ENCODE peak calls at places on chromosome 13, in five cellular contexts. C is GM12878, O is H1, M is Karpas-422, F is hepatocyte. D is an unnamed sample.

GRCh38 chr13:50543767-50544166 is 299.7 kb downstream of the DLEU7 start:
- DNase-seq in F (peak; percentile 55), C (no peak), M (no peak), O (no peak), D (no peak)

GRCh38 chr13:83825676-83826075 is 56.6 kb downstream of the SLITRK1 start:
- DNase-seq in O (no peak), C (no peak), F (no peak), M (no peak), D (no peak)

GRCh38 chr13:101018720-101019119 is 344.1 kb upstream of the TMTC4 start:
- DNase-seq in F (peak; percentile 16), O (no peak), C (no peak), M (no peak), D (peak; percentile 73)

GRCh38 chr13:41985788-41986508 is 25.0 kb upstream of the VWA8 start:
- DNase-seq in F (no peak), M (no peak), C (no peak), O (no peak), D (peak; percentile 54)

GRCh38 chr13:44058067-44058466 is 178.4 kb downstream of the LACC1 start:
- DNase-seq in O (no peak), F (no peak), C (no peak), M (no peak), D (no peak)

GRCh38 chr13:64591981-64592380 is 2638.2 kb downstream of the PCDH9 start:
- DNase-seq in F (no peak), C (no peak), O (no peak), M (no peak), D (peak; percentile 26)

GRCh38 chr13:109790951-109791605 is 4.7 kb upstream of the IRS2 start:
- DNase-seq in O (no peak), C (no peak), F (peak; percentile 56), M (peak; percentile 41), D (peak; percentile 35)

GRCh38 chr13:106318941-106319411 is 216.5 kb downstream of the EFNB2 start:
- DNase-seq in M (no peak), C (no peak), O (no peak), F (peak; percentile 61), D (peak; percentile 94)

GRCh38 chr13:114097893-114098688 is 34.3 kb downstream of the RASA3 start:
- DNase-seq in F (no peak), O (no peak), M (no peak), C (no peak), D (no peak)

GRCh38 chr13:40345149-40345514 is 321.3 kb downstream of the FOXO1 start:
- DNase-seq in M (peak; percentile 25), F (no peak), O (peak; percentile 39), C (no peak), D (no peak)

GRCh38 chr13:112714772-112715569 is 25.1 kb downstream of the ATP11A start:
- DNase-seq in F (peak; percentile 67), O (no peak), C (no peak), M (no peak), D (no peak)

GRCh38 chr13:46487748-46488147 is 65.2 kb upstream of the LRCH1 start:
- DNase-seq in C (no peak), O (no peak), F (no peak), M (no peak), D (no peak)

GRCh38 chr13:40460116-40460515 is 206.3 kb downstream of the FOXO1 start:
- DNase-seq in F (no peak), C (no peak), M (no peak), O (no peak), D (no peak)

GRCh38 chr13:20125129-20125782 is 35.6 kb downstream of the GJA3 start:
- DNase-seq in M (no peak), F (no peak), O (no peak), C (no peak), D (peak; percentile 62)

GRCh38 chr13:110472904-110473563 is 88.5 kb downstream of the RAB20 start:
- DNase-seq in F (no peak), O (no peak), C (no peak), M (no peak), D (no peak)

GRCh38 chr13:61954092-61954491 is 538.4 kb upstream of the PCDH20 start:
- DNase-seq in O (no peak), C (no peak), F (peak; percentile 19), M (peak; percentile 61), D (no peak)

GRCh38 chr13:106349080-106349841 is 186.2 kb downstream of the EFNB2 start:
- DNase-seq in C (no peak), M (no peak), F (peak; percentile 61), O (peak; percentile 57), D (peak; percentile 90)

GRCh38 chr13:24682353-24682752 is 2.1 kb downstream of the ATP12A start:
- DNase-seq in O (no peak), F (no peak), C (no peak), M (no peak), D (no peak)

GRCh38 chr13:33757713-33758112 is 60.2 kb upstream of the RFC3 start:
- DNase-seq in M (peak; percentile 79), F (no peak), C (no peak), O (no peak), D (no peak)

GRCh38 chr13:32443111-32443510 is 15.2 kb upstream of the N4BP2L1 start:
- DNase-seq in O (no peak), F (peak; percentile 16), C (peak; percentile 60), M (peak; percentile 73), D (no peak)

GRCh38 chr13:67353031-67353430 is 122.9 kb upstream of the PCDH9 start:
- DNase-seq in O (no peak), C (no peak), M (no peak), F (no peak), D (no peak)

GRCh38 chr13:82678052-82678451 is 1204.2 kb downstream of the SLITRK1 start:
- DNase-seq in C (no peak), M (no peak), F (no peak), O (no peak), D (no peak)

GRCh38 chr13:95193509-95194230 is 107.6 kb downstream of the ABCC4 start:
- DNase-seq in C (no peak), F (no peak), M (no peak), O (no peak), D (no peak)

GRCh38 chr13:109479991-109480696 is 306.2 kb downstream of the IRS2 start:
- DNase-seq in F (peak; percentile 65), C (no peak), O (no peak), M (no peak), D (peak; percentile 9)

GRCh38 chr13:29993716-29994488 is 143.5 kb upstream of the UBL3 start:
- DNase-seq in C (no peak), M (no peak), F (no peak), O (no peak), D (peak; percentile 37)

GRCh38 chr13:113620036-113620435 is 35.5 kb downstream of the TFDP1 start:
- DNase-seq in F (no peak), O (no peak), C (no peak), M (no peak), D (no peak)

GRCh38 chr13:108427355-108427754 is 157.8 kb downstream of the TNFSF13B start:
- DNase-seq in C (no peak), M (no peak), O (no peak), F (no peak), D (no peak)

GRCh38 chr13:107518780-107519179 is 696.6 kb downstream of the LIG4 start:
- DNase-seq in O (no peak), F (no peak), M (no peak), C (no peak), D (no peak)

GRCh38 chr13:28536371-28536770 is 41.4 kb upstream of the FLT1 start:
- DNase-seq in C (no peak), M (no peak), F (no peak), O (no peak), D (no peak)

GRCh38 chr13:45396548-45397095 is 21.6 kb downstream of the SLC25A30 start:
- DNase-seq in M (no peak), C (no peak), O (no peak), F (no peak), D (no peak)

GRCh38 chr13:47798906-47799305 is 202.2 kb downstream of the SUCLA2 start:
- DNase-seq in C (no peak), M (peak; percentile 66), O (no peak), F (no peak), D (peak; percentile 23)

GRCh38 chr13:113974304-113975281 is 717 bp upstream of the C13orf46 start:
- DNase-seq in C (no peak), M (no peak), O (no peak), F (no peak), D (no peak)

GRCh38 chr13:48773531-48774275 is 120.0 kb downstream of the CYSLTR2 start:
- DNase-seq in M (no peak), C (no peak), F (no peak), O (no peak), D (no peak)

GRCh38 chr13:113851826-113852535 is 11.9 kb downstream of the GAS6 start:
- DNase-seq in O (peak; percentile 31), F (no peak), M (no peak), C (no peak), D (no peak)

GRCh38 chr13:20134732-20135131 is 26.1 kb downstream of the GJA3 start:
- DNase-seq in M (no peak), F (no peak), O (no peak), C (no peak), D (no peak)

GRCh38 chr13:21208755-21209154 is 32.3 kb downstream of the MRPL57 start:
- DNase-seq in O (no peak), C (no peak), F (no peak), M (no peak), D (no peak)

GRCh38 chr13:21203132-21203531 is 26.7 kb downstream of the MRPL57 start:
- DNase-seq in C (no peak), F (no peak), O (no peak), M (no peak), D (no peak)
- H2AFZ ChIP-seq in C (no peak overlapping the region), F (no peak overlapping the region), O (no peak overlapping the region), M (no peak overlapping the region), D (no peak overlapping the region)

DNA sequence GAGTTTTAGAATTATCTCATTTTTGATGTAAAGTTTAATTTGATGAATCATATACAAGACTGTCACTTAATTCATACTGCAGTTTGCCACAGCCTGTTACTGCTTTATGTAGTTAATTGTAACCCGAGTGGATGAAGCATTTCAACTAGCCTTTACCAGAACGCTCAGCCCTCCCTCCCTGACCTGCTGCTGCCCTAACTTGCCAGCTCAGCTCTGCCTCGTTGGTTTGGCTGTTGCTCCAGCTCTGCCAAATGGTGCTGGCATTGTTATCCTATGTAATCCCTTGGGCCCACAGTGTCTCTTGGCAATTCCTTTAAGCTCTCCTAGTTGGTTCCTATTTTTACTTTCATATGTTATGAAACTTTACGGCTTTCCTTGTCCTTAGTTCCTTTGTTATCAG is 113.3 kb downstream of the LMO7 start:
- DNase-seq in O (no peak), C (no peak), M (no peak), F (no peak), D (peak; percentile 59)
- H4K20me1 ChIP-seq in O (no peaks in the 10 kb centered on the region), C (no peaks in the 10 kb centered on the region), M (no peaks in the 10 kb centered on the region), F (no peaks in the 10 kb centered on the region), D (no peaks in the 10 kb centered on the region)

GRCh38 chr13:99540530-99540929 is 39.3 kb downstream of the TM9SF2 start:
- DNase-seq in O (no peak), F (no peak), C (no peak), M (no peak), D (no peak)

GRCh38 chr13:99536023-99536422 is 34.8 kb downstream of the TM9SF2 start:
- DNase-seq in F (no peak), C (no peak), O (no peak), M (no peak), D (no peak)
- H3K4me3 ChIP-seq in F (no peak overlapping the region), C (no peak overlapping the region), O (no peak overlapping the region), M (no peak overlapping the region), D (no peak overlapping the region)

GRCh38 chr13:103403148-103403740 is 337.0 kb upstream of the SLC10A2 start:
- DNase-seq in O (no peak), M (no peak), C (no peak), F (peak; percentile 17), D (peak; percentile 8)

GRCh38 chr13:103406967-103407366 is 340.8 kb upstream of the SLC10A2 start:
- DNase-seq in C (no peak), F (no peak), M (no peak), O (no peak), D (no peak)

GRCh38 chr13:103403814-103404213 is 337.6 kb upstream of the SLC10A2 start:
- DNase-seq in O (no peak), F (no peak), C (no peak), M (no peak), D (no peak)
- H2AFZ ChIP-seq in O (no peak overlapping the region), F (no peak overlapping the region), C (no peak overlapping the region), M (no peak overlapping the region), D (no peak overlapping the region)

D was measured in mammary epithelial cell.